ENCODE peak calls at places on chromosomes 16 and 17, in five cellular contexts. R is HT1080, C is hepatocyte, K is NCI-H345, Q is erythroblast. M is an unnamed sample.

GRCh38 chr16:69093974-69094373 is 11.5 kb upstream of the HAS3 start:
- DNase-seq in R (no peak), C (no peak), K (peak), Q (no peak), M (no peak)

GRCh38 chr16:82972520-82972919 is 345.8 kb downstream of the CDH13 start:
- DNase-seq in R (no peak), C (no peak), K (no peak), Q (no peak), M (no peak)

GRCh38 chr17:17792143-17792550 is 44.6 kb downstream of the SREBF1 start:
- DNase-seq in R (no peak), C (no peak), K (no peak), Q (no peak), M (no peak)

GRCh38 chr17:72569193-72569946 is 448.6 kb downstream of the SOX9 start:
- DNase-seq in R (no peak), C (no peak), K (peak), Q (no peak), M (no peak)

GRCh38 chr17:77845541-77846225 is 112.8 kb upstream of the TNRC6C start:
- DNase-seq in R (no peak), C (no peak), K (no peak), Q (no peak), M (no peak)

GRCh38 chr16:89588413-89589109 is 13.0 kb downstream of the CPNE7 start:
- DNase-seq in R (no peak), C (no peak), K (no peak), Q (no peak), M (no peak)

GRCh38 chr17:45705123-45706009 is 78.8 kb upstream of the CRHR1 start:
- DNase-seq in R (peak), C (peak), K (peak), Q (no peak), M (no peak)

GRCh38 chr16:56912746-56913703 is 18.9 kb upstream of the HERPUD1 start:
- DNase-seq in R (no peak), C (no peak), K (no peak), Q (no peak), M (no peak)